ENCODE peak calls at places on chromosomes 6 and 20, in five cellular contexts. Y is heart left ventricle; V is A549; L is aorta; Q is CD4-positive, alpha-beta memory T cell. F is an unnamed sample.

GRCh38 chr6:2432258-2432657 is 186.9 kb upstream of the GMDS start:
- DNase-seq in Y (no peak), V (no peak), L (no peak), Q (no peak), F (peak; percentile 77)

GRCh38 chr20:60055740-60056139 is 97.5 kb downstream of the CDH26 start:
- DNase-seq in Y (peak; percentile 68), V (no peak), L (peak; percentile 77), Q (peak; percentile 55), F (no peak)

GRCh38 chr6:134984821-134985220 is 34.9 kb upstream of the ALDH8A1 start:
- DNase-seq in Y (no peak), V (no peak), L (no peak), Q (no peak), F (no peak)

GRCh38 chr20:50569864-50570836 is 60.0 kb downstream of the PTPN1 start:
- DNase-seq in Y (no peak), V (no peak), L (no peak), Q (peak; percentile 39), F (no peak)

GRCh38 chr20:6044102-6044501 is 9.8 kb downstream of the LRRN4 start:
- DNase-seq in Y (no peak), V (no peak), L (no peak), Q (no peak), F (no peak)

GRCh38 chr6:153301602-153302001 is 170.5 kb upstream of the RGS17 start:
- DNase-seq in Y (no peak), V (no peak), L (no peak), Q (no peak), F (no peak)

GRCh38 chr6:28657756-28658465 is 132.2 kb downstream of the GPX5 start:
- DNase-seq in Y (no peak), V (peak; percentile 61), L (no peak), Q (peak; percentile 21), F (peak; percentile 50)

GRCh38 chr6:98843274-98844243 is 9.2 kb downstream of the POU3F2 start:
- DNase-seq in Y (no peak), V (no peak), L (no peak), Q (no peak), F (no peak)

GRCh38 chr6:157860505-157860991 is 37.5 kb downstream of the SNX9 start:
- DNase-seq in Y (no peak), V (no peak), L (no peak), Q (peak; percentile 75), F (no peak)

GRCh38 chr6:75830959-75831885 is 82.2 kb downstream of the MYO6 start:
- DNase-seq in Y (no peak), V (no peak), L (no peak), Q (no peak), F (peak; percentile 84)

GRCh38 chr20:58059145-58059544 is 169.3 kb downstream of the ANKRD60 start:
- DNase-seq in Y (no peak), V (no peak), L (no peak), Q (no peak), F (no peak)
- H3K27ac ChIP-seq in Y (no peak overlapping the region), V (no peak overlapping the region), L (no peak overlapping the region), Q (no peak overlapping the region), F (no peak overlapping the region)

GRCh38 chr6:72206606-72207005 is 320.3 kb downstream of the RIMS1 start:
- DNase-seq in Y (no peak), V (no peak), L (no peak), Q (no peak), F (no peak)
- H3K4me1 ChIP-seq in Y (no peaks in the 10 kb centered on the region), V (no peaks in the 10 kb centered on the region), L (no peaks in the 10 kb centered on the region), Q (no peaks in the 10 kb centered on the region), F (no peaks in the 10 kb centered on the region)

GRCh38 chr6:22029169-22029568 is 267.7 kb downstream of the PRL start:
- DNase-seq in Y (no peak), V (no peak), L (no peak), Q (no peak), F (no peak)
- H3K27ac ChIP-seq in Y (no peak overlapping the region), V (no peak overlapping the region), L (peak overlapping the region; percentile 67), Q (no peak overlapping the region), F (no peak overlapping the region)

GRCh38 chr20:37991506-37992302 is 41.6 kb downstream of the TTI1 start:
- DNase-seq in Y (no peak), V (no peak), L (no peak), Q (no peak), F (no peak)
- H3K4me1 ChIP-seq in Y (peaks cover 52% of the 10 kb centered on the region), V (peaks cover 65% of the 10 kb centered on the region), L (no peaks in the 10 kb centered on the region), Q (peaks cover 11% of the 10 kb centered on the region), F (peaks cover 8% of the 10 kb centered on the region)

GRCh38 chr6:24982231-24982630 is 46.5 kb upstream of the RIPOR2 start:
- DNase-seq in Y (no peak), V (no peak), L (no peak), Q (no peak), F (no peak)
- H3K27ac ChIP-seq in Y (no peak overlapping the region), V (no peak overlapping the region), L (no peak overlapping the region), Q (no peak overlapping the region), F (no peak overlapping the region)

DNA sequence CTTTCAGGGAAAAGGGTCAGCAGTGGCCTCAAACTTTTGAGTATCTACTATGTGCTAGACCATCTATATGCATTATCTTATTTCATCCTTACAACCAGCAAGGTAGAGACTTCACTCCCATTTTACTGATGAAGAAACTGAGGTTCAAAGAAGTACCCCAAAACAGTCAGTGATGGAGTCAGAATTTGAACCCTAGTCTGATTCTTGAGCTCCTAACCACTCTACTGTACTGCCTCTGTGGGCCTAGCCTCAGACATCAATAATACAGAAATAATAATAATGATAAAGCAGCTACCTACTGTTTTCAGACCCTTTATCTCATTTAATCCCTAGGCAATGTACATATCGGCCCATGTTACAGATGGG is 8.4 kb downstream of the ADA start:
- DNase-seq in Y (no peak), V (no peak), L (no peak), Q (no peak), F (no peak)
- H3K4me1 ChIP-seq in Y (peaks cover 45% of the 10 kb centered on the region), V (peaks cover 55% of the 10 kb centered on the region), L (no peaks in the 10 kb centered on the region), Q (peaks cover 75% of the 10 kb centered on the region), F (peaks cover 33% of the 10 kb centered on the region)